ENCODE peak calls at places on chromosome 20, in four cellular contexts. F is K562, Q is A549, S is GM12878. M is an unnamed sample.

GRCh38 chr20:10216146-10216741 is 2.4 kb upstream of the SNAP25 start:
- DNase-seq in S (no peak), F (no peak), Q (no peak), M (peak; percentile 70)

GRCh38 chr20:63597651-63598478 is 23.8 kb upstream of the HELZ2 start:
- DNase-seq in Q (no peak), F (no peak), S (no peak), M (no peak)

GRCh38 chr20:26216025-26216424 is 519.4 kb upstream of the ZNF337 start:
- DNase-seq in S (no peak), Q (no peak), F (no peak), M (peak; percentile 20)

GRCh38 chr20:8293791-8294190 is 161.7 kb downstream of the PLCB1 start:
- DNase-seq in F (no peak), Q (no peak), S (no peak), M (peak; percentile 12)

GRCh38 chr20:63659370-63659769 is 1.3 kb downstream of the RTEL1 start:
- DNase-seq in Q (no peak), F (no peak), S (no peak), M (no peak)

GRCh38 chr20:47241345-47241781 is 115.1 kb downstream of the ZMYND8 start:
- DNase-seq in S (no peak), F (no peak), Q (no peak), M (peak; percentile 99)

GRCh38 chr20:8757146-8757545 is 311.7 kb upstream of the PLCB4 start:
- DNase-seq in S (no peak), F (no peak), Q (no peak), M (peak; percentile 85)

GRCh38 chr20:8414611-8415274 is 282.7 kb downstream of the PLCB1 start:
- DNase-seq in F (no peak), S (peak; percentile 61), Q (no peak), M (peak; percentile 78)

GRCh38 chr20:16415079-16415478 is 158.2 kb downstream of the KIF16B start:
- DNase-seq in F (no peak), Q (no peak), S (no peak), M (peak; percentile 54)

GRCh38 chr20:47336013-47336754 is 20.3 kb downstream of the ZMYND8 start:
- DNase-seq in Q (no peak), F (no peak), S (no peak), M (peak; percentile 87)

GRCh38 chr20:63702036-63702665 is 5.6 kb downstream of the ARFRP1 start:
- DNase-seq in F (no peak), S (no peak), Q (no peak), M (no peak)

GRCh38 chr20:63215101-63216040 is 560 bp downstream of the YTHDF1 start:
- DNase-seq in S (no peak), Q (peak; percentile 91), F (peak; percentile 68), M (peak; percentile 60)

GRCh38 chr20:6026051-6026450 is 27.8 kb downstream of the LRRN4 start:
- DNase-seq in F (no peak), S (no peak), Q (no peak), M (peak; percentile 66)

GRCh38 chr20:10250902-10251301 is 32.3 kb downstream of the SNAP25 start:
- DNase-seq in S (no peak), Q (peak; percentile 58), F (no peak), M (no peak)

GRCh38 chr20:18007534-18008292 is 38.9 kb downstream of the MGME1 start:
- DNase-seq in S (no peak), F (no peak), Q (no peak), M (no peak)

GRCh38 chr20:7849675-7850074 is 90.6 kb downstream of the HAO1 start:
- DNase-seq in Q (no peak), F (no peak), S (no peak), M (no peak)

GRCh38 chr20:51021067-51022025 is 1.6 kb downstream of the KCNG1 start:
- DNase-seq in F (no peak), S (no peak), Q (no peak), M (peak; percentile 61)

GRCh38 chr20:53382263-53382844 is 211.3 kb downstream of the ZNF217 start:
- DNase-seq in S (no peak), F (no peak), Q (no peak), M (no peak)

GRCh38 chr20:12966468-12967085 is 42.2 kb upstream of the SPTLC3 start:
- DNase-seq in S (no peak), F (no peak), Q (no peak), M (peak; percentile 63)

GRCh38 chr20:47428164-47428563 is 71.7 kb upstream of the ZMYND8 start:
- DNase-seq in Q (no peak), S (no peak), F (no peak), M (no peak)

GRCh38 chr20:13147071-13147961 is 73.8 kb upstream of the ISM1 start:
- DNase-seq in Q (no peak), S (no peak), F (no peak), M (no peak)

GRCh38 chr20:59039233-59039632 is 3.4 kb downstream of the PRELID3B start:
- DNase-seq in F (no peak), Q (no peak), S (no peak), M (peak; percentile 45)

GRCh38 chr20:53162251-53162835 is 190.2 kb downstream of the TSHZ2 start:
- DNase-seq in S (no peak), F (peak; percentile 84), Q (peak; percentile 18), M (peak; percentile 47)

GRCh38 chr20:13302647-13303425 is 81.8 kb downstream of the ISM1 start:
- DNase-seq in S (no peak), Q (peak; percentile 55), F (peak; percentile 6), M (no peak)

GRCh38 chr20:48070961-48071645 is 285.8 kb upstream of the SULF2 start:
- DNase-seq in F (no peak), S (no peak), Q (no peak), M (no peak)

GRCh38 chr20:438581-439469 is 23.5 kb downstream of the TBC1D20 start:
- DNase-seq in S (peak; percentile 13), F (no peak), Q (no peak), M (no peak)

GRCh38 chr20:53751394-53752368 is 158.0 kb upstream of the ZNF217 start:
- DNase-seq in S (peak; percentile 86), F (peak; percentile 34), Q (no peak), M (no peak)

GRCh38 chr20:16821211-16822089 is 73.3 kb downstream of the OTOR start:
- DNase-seq in S (no peak), F (peak; percentile 36), Q (peak; percentile 37), M (peak; percentile 29)

GRCh38 chr20:36754656-36755222 is 8.8 kb upstream of the NDRG3 start:
- DNase-seq in Q (peak; percentile 76), F (peak; percentile 69), S (no peak), M (peak; percentile 88)

GRCh38 chr20:2879148-2879547 is 5.9 kb downstream of the PTPRA start:
- DNase-seq in S (no peak), F (no peak), Q (no peak), M (peak; percentile 93)

GRCh38 chr20:24812356-24812755 is 136.7 kb upstream of the CST7 start:
- DNase-seq in S (no peak), Q (no peak), F (no peak), M (no peak)

GRCh38 chr20:24813080-24813479 is 136.0 kb upstream of the CST7 start:
- DNase-seq in Q (no peak), F (no peak), S (no peak), M (no peak)

GRCh38 chr20:24815196-24815815 is 133.8 kb upstream of the CST7 start:
- DNase-seq in F (no peak), Q (no peak), S (no peak), M (no peak)

GRCh38 chr20:24814556-24815195 is 134.4 kb upstream of the CST7 start:
- DNase-seq in Q (no peak), F (no peak), S (no peak), M (no peak)

GRCh38 chr20:24813936-24814335 is 135.1 kb upstream of the CST7 start:
- DNase-seq in F (no peak), S (no peak), Q (no peak), M (no peak)
- TF ChIP-seq BHLHE40 in F (no peak), S (no peak), Q (no peak), M (no peak)

GRCh38 chr20:38209054-38209675 is 44.1 kb upstream of the TGM2 start:
- DNase-seq in Q (no peak), F (no peak), S (no peak), M (no peak)

GRCh38 chr20:38209736-38210405 is 44.8 kb upstream of the TGM2 start:
- DNase-seq in Q (no peak), F (no peak), S (no peak), M (no peak)

GRCh38 chr20:38210741-38211140 is 45.7 kb upstream of the TGM2 start:
- DNase-seq in S (no peak), Q (no peak), F (no peak), M (peak; percentile 64)

GRCh38 chr20:38208088-38208487 is 43.0 kb upstream of the TGM2 start:
- DNase-seq in S (no peak), Q (no peak), F (no peak), M (no peak)

DNA sequence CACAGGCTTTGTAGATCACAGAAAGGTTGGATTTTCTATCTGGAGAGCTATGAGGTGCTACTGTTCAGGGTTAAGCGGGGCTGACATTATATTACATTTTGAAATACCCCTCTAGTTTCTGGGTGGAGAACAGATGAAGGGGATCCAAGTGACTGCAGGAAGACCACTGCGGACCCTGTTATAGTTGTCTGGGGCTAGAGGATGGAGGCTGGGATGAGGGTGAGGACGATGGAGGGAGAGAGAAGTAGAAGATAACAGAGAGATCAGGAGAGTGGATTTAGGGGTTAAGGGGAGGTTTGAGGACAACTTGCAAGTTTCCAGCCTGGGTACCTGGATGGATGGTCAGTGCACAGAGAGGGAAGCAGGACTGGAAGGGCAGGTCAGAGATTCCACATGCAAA is 43.5 kb upstream of the TGM2 start:
- DNase-seq in Q (no peak), F (no peak), S (no peak), M (no peak)
- TF ChIP-seq ELK1 in Q (no peak), F (no peak), S (no peak), M (no peak)

DNA sequence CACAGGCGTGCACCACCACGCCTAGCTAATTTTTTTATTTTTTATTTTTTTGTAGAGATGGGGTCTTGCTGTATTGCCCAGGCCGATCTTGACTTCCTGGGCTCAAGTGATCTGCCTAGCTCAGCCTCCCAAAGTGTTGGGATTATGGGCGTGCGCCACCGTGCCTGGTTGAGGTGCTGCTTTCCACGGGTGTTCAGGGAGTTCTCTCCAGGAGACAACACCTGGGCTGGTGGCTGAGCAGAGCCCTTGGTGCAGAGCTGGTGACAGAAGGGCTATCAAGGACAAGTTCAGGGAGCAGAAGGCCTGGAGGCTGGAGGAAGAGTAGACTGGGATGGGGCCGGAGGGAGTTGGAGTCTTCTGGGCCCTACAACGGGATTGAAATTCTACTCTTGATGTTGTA is 34.6 kb downstream of the TFAP2C start:
- DNase-seq in F (no peak), Q (no peak), S (no peak), M (no peak)
- TF ChIP-seq BHLHE40 in F (no peak), Q (no peak), S (no peak), M (no peak)

GRCh38 chr20:62156254-62156556 is 12.6 kb downstream of the SS18L1 start:
- DNase-seq in Q (no peak), S (no peak), F (no peak), M (no peak)
- TF ChIP-seq ELK1 in Q (no peak), S (no peak), F (no peak), M (no peak)

GRCh38 chr20:20393770-20394169 is 25.9 kb downstream of the INSM1 start:
- DNase-seq in Q (no peak), F (no peak), S (no peak), M (peak; percentile 31)
- TF ChIP-seq BHLHE40 in Q (no peak), F (no peak), S (no peak), M (no peak)

M was measured in IMR-90.